ENCODE peak calls at places on chromosomes 4 and X, in nine cellular contexts. E is heart left ventricle, R is spleen, H is esophagus squamous epithelium, C is NB4, I is lower leg skin, A is IMR-90, D is A549, W is uterus. Z is an unnamed sample.

GRCh38 chr4:123415977-123416376 is 19.4 kb downstream of the SPRY1 start:
- DNase-seq in E (no peak), R (no peak), H (no peak), C (peak; percentile 94), I (no peak), A (peak; percentile 45), D (no peak), W (no peak), Z (no peak)

GRCh38 chr4:154989511-154989910 is 208.4 kb downstream of the RBM46 start:
- DNase-seq in E (no peak), R (no peak), H (no peak), C (no peak), I (no peak), A (no peak), D (no peak), W (no peak), Z (no peak)

GRCh38 chr4:69718376-69719293 is 41.8 kb downstream of the SULT1B1 start:
- DNase-seq in E (no peak), R (no peak), H (no peak), C (peak; percentile 7), I (no peak), A (peak; percentile 19), D (no peak), W (no peak), Z (no peak)

GRCh38 chr4:66649236-66649635 is 896.1 kb downstream of the CENPC start:
- DNase-seq in E (no peak), R (no peak), H (no peak), C (no peak), I (no peak), A (no peak), D (no peak), W (no peak), Z (no peak)

GRCh38 chrX:97846718-97847237 is 963.1 kb downstream of the RPA4 start:
- DNase-seq in E (no peak), R (no peak), H (no peak), C (no peak), I (no peak), A (no peak), D (no peak), W (no peak), Z (no peak)

GRCh38 chr4:82436780-82437179 is 6.4 kb downstream of the ENOPH1 start:
- DNase-seq in E (no peak), R (no peak), H (no peak), C (no peak), I (no peak), A (no peak), D (no peak), W (no peak), Z (no peak)

GRCh38 chr4:24849662-24850280 is 54.4 kb downstream of the SOD3 start:
- DNase-seq in E (no peak), R (no peak), H (no peak), C (no peak), I (no peak), A (peak; percentile 26), D (no peak), W (no peak), Z (no peak)

GRCh38 chr4:82770607-82771006 is 28.0 kb downstream of the SCD5 start:
- DNase-seq in E (no peak), R (no peak), H (no peak), C (no peak), I (no peak), A (no peak), D (no peak), W (no peak), Z (no peak)

GRCh38 chrX:119234931-119235555 is 1.0 kb upstream of the PGRMC1 start:
- DNase-seq in E (no peak), R (no peak), H (no peak), C (no peak), I (no peak), A (no peak), D (no peak), W (peak; percentile 40), Z (no peak)

GRCh38 chrX:119238557-119238956 is 2.5 kb downstream of the PGRMC1 start:
- DNase-seq in E (no peak), R (no peak), H (no peak), C (no peak), I (no peak), A (peak; percentile 39), D (no peak), W (no peak), Z (no peak)

GRCh38 chrX:119236599-119237525 is 777 bp downstream of the PGRMC1 start:
- DNase-seq in E (peak; percentile 64), R (peak; percentile 86), H (no peak), C (peak; percentile 32), I (peak; percentile 86), A (peak; percentile 74), D (no peak), W (peak; percentile 32), Z (no peak)

GRCh38 chrX:119237526-119238035 is 1.5 kb downstream of the PGRMC1 start:
- DNase-seq in E (no peak), R (no peak), H (no peak), C (no peak), I (no peak), A (no peak), D (no peak), W (no peak), Z (no peak)

DNA sequence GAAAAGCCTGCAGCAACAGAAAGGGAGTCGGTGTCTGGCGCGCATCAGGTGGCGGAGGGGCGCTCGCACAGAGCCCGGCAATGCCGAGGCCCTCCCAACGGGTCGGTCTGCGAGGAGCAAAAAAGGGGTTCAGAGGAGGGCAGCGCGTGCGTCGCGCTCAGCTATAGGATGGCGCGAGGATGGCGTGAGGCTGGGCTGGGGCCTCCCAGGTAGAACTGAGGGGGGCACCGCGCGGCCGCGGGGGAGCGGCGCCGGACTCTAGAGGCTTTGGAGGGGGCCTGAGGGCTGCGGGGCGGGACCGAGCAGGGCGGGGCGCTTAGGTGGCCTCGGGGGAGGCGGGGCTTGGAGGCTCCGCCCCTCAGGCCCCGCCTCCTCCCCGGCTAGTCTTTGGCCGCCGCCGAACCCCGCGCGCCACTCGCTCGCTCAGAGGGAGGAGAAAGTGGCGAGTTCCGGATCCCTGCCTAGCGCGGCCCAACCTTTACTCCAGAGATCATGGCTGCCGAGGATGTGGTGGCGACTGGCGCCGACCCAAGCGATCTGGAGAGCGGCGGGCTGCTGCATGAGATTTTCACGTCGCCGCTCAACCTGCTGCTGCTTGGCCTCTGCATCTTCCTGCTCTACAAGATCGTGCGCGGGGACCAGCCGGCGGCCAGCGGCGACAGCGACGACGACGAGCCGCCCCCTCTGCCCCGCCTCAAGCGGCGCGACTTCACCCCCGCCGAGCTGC is at the start of gene PGRMC1:
- DNase-seq in E (peak; percentile 91), R (peak; percentile 94), H (peak; percentile 11), C (peak; percentile 82), I (peak; percentile 96), A (peak; percentile 64), D (peak; percentile 57), W (peak; percentile 80), Z (peak; percentile 79)
- TF ChIP-seq POLR2A in E (peak; percentile 79), R (no peak), H (peak; percentile 81), C (peak; percentile 87), I (no peak), A (peak; percentile 94), D (peak; percentile 96), W (peak; percentile 86), Z (no peak)

GRCh38 chr4:147567276-147567675 is 49.9 kb upstream of the TMEM184C start:
- DNase-seq in E (no peak), R (no peak), H (no peak), C (no peak), I (no peak), A (no peak), D (no peak), W (no peak), Z (no peak)
- TF ChIP-seq POLR2A in E (no peak), R (no peak), H (no peak), C (no peak), I (no peak), A (no peak), D (no peak), W (no peak), Z (no peak)

DNA sequence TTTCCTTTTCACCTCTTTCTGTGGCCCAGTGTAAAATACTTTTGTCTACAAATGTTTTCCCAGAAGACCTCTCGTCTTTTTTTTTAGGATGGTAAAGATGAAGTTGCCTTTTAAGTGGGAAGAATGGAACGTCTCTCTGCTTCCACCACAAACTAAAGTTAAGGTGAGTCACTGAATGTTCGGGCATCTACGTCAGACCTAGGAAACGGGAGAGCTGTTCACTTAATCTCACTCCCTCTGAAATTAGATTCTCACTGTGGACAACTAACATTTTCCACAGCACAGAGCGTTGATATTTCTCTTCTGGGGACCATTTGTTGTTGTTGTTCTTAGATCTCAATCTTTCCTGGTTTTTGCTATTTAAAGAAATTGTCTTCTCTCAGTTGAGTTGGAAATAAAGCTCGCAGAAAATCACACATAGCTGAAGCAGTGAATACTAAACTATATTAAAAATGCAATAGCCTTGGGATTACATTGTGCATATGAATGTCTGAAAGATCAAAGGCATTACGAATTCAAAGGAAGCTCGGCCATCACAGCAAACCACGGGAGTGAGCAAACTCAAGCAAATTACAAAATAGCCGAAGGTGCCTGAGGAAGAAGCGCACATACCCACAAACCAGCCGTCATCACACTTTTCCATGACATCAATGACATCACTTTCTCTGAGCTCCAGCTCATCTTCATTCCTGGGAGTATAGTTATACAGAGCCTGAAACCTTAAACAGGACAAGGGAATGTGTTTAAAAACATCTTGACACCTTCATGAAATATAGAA is 53.9 kb upstream of the PDLIM3 start:
- DNase-seq in E (no peak), R (no peak), H (no peak), C (no peak), I (peak; percentile 2), A (peak; percentile 47), D (no peak), W (no peak), Z (no peak)
- TF ChIP-seq POLR2A in E (no peak), R (no peak), H (no peak), C (no peak), I (no peak), A (no peak), D (no peak), W (no peak), Z (no peak)

GRCh38 chr4:38665846-38666490 is 2.0 kb downstream of the KLF3 start:
- DNase-seq in E (no peak), R (no peak), H (no peak), C (no peak), I (no peak), A (no peak), D (no peak), W (no peak), Z (no peak)

GRCh38 chr4:38668203-38668602 is 4.2 kb downstream of the KLF3 start:
- DNase-seq in E (no peak), R (no peak), H (no peak), C (no peak), I (no peak), A (no peak), D (no peak), W (no peak), Z (no peak)

GRCh38 chr4:38669233-38669632 is 5.2 kb downstream of the KLF3 start:
- DNase-seq in E (no peak), R (no peak), H (no peak), C (peak; percentile 33), I (no peak), A (no peak), D (no peak), W (no peak), Z (no peak)

GRCh38 chr4:38664704-38665401 is 854 bp downstream of the KLF3 start:
- DNase-seq in E (peak; percentile 81), R (peak; percentile 90), H (no peak), C (peak; percentile 74), I (peak; percentile 93), A (peak; percentile 56), D (no peak), W (peak; percentile 69), Z (peak; percentile 47)

DNA sequence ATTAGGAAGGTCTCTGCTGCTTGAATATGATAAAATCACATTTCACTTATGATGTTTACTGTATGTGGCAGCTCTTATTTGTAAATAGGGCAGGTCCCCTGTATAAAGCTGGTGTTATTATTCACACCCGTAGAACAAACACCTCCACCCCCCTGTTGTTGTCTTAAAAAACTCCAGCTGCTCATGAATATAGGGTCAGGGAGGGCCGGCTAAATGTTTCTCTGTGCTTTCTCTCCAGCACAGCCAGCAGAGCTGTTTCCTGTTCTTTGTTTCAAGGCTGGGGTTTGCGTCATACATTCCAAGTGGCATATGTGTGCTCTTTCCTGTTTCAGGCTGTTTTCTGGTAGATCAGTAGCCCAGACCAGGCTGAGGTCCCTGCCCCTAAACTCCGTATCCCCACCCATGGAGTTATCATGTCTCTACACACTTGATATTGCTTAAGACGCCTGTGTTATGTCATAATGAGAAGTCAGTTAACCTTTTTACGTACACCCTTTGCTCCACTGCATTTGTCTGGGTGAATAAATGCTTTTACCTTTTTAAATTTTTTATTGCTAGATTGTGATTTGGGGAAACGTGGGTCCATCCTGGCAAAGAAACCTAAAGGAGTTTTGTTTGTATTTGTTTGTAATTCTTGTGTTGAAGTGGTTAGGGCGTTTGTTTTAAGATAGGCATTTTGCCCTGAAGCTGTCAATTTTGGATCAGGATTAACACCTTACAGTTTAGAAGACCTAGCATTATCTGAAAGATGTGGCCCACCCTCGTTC is 3.2 kb downstream of the KLF3 start:
- DNase-seq in E (no peak), R (no peak), H (peak; percentile 30), C (peak; percentile 98), I (peak; percentile 95), A (peak; percentile 99), D (peak; percentile 89), W (peak; percentile 74), Z (no peak)
- TF ChIP-seq POLR2A in E (peak; percentile 64), R (no peak), H (peak; percentile 86), C (no peak), I (no peak), A (peak; percentile 91), D (no peak), W (peak; percentile 73), Z (peak; percentile 26)

Z was measured in breast epithelium.